ENCODE peak calls at places on chromosomes 2 and 18, in six cellular contexts. Y is HT1080, S is M059J, V is NCI-H460, A is Daoy, R is H7. J is an unnamed sample.

GRCh38 chr2:160721089-160722040 is 227.8 kb upstream of the RBMS1 start:
- DNase-seq in Y (no peak), S (no peak), V (no peak), A (no peak), R (no peak), J (no peak)

GRCh38 chr2:222959358-222959757 is 92.6 kb upstream of the KCNE4 start:
- DNase-seq in Y (peak; percentile 88), S (peak; percentile 97), V (peak; percentile 19), A (peak; percentile 82), R (peak; percentile 46), J (peak; percentile 89)

GRCh38 chr2:238130696-238131628 is 7.5 kb upstream of the KLHL30 start:
- DNase-seq in Y (no peak), S (no peak), V (no peak), A (no peak), R (no peak), J (no peak)

GRCh38 chr18:28036481-28036880 is 140.4 kb downstream of the CDH2 start:
- DNase-seq in Y (no peak), S (no peak), V (no peak), A (no peak), R (no peak), J (no peak)

GRCh38 chr2:20444993-20445910 is 1.6 kb upstream of the RHOB start:
- DNase-seq in Y (no peak), S (no peak), V (no peak), A (no peak), R (no peak), J (no peak)

GRCh38 chr18:7676253-7676873 is 109.2 kb downstream of the PTPRM start:
- DNase-seq in Y (no peak), S (no peak), V (no peak), A (no peak), R (no peak), J (no peak)

GRCh38 chr2:108412995-108413726 is 35.4 kb downstream of the SULT1C4 start:
- DNase-seq in Y (peak; percentile 95), S (peak; percentile 99), V (no peak), A (peak; percentile 94), R (no peak), J (peak; percentile 88)

GRCh38 chr2:216109962-216110614 is 940 bp downstream of the XRCC5 start:
- DNase-seq in Y (peak; percentile 41), S (peak; percentile 47), V (no peak), A (peak; percentile 10), R (no peak), J (no peak)

GRCh38 chr18:36176739-36177138 is 10.6 kb upstream of the MOCOS start:
- DNase-seq in Y (peak; percentile 94), S (peak; percentile 97), V (no peak), A (peak; percentile 84), R (no peak), J (no peak)

GRCh38 chr2:217902281-217903141 is 100.3 kb downstream of the TNS1 start:
- DNase-seq in Y (no peak), S (peak; percentile 49), V (no peak), A (peak; percentile 28), R (no peak), J (peak; percentile 76)

GRCh38 chr2:45911503-45911902 is 260.0 kb downstream of the PRKCE start:
- DNase-seq in Y (no peak), S (no peak), V (no peak), A (no peak), R (no peak), J (no peak)

GRCh38 chr2:67760995-67761394 is 301.8 kb downstream of the C1D start:
- DNase-seq in Y (no peak), S (no peak), V (no peak), A (no peak), R (peak; percentile 5), J (no peak)

GRCh38 chr2:201118957-201119848 is 3.2 kb downstream of the CFLAR start:
- DNase-seq in Y (no peak), S (peak; percentile 80), V (peak; percentile 57), A (peak; percentile 62), R (no peak), J (peak; percentile 49)

GRCh38 chr2:203636896-203637818 is 69.3 kb upstream of the CD28 start:
- DNase-seq in Y (peak; percentile 28), S (peak; percentile 75), V (no peak), A (peak; percentile 6), R (no peak), J (no peak)

GRCh38 chr2:20350105-20350712 is 435 bp downstream of the PUM2 start:
- DNase-seq in Y (peak; percentile 52), S (peak; percentile 31), V (no peak), A (peak; percentile 67), R (peak; percentile 91), J (peak; percentile 32)

GRCh38 chr2:208872591-208872990 is 466.0 kb downstream of the PTH2R start:
- DNase-seq in Y (peak; percentile 59), S (peak; percentile 1), V (peak; percentile 29), A (no peak), R (no peak), J (no peak)

GRCh38 chr18:47754311-47755101 is 176.0 kb downstream of the SMAD2 start:
- DNase-seq in Y (peak; percentile 50), S (peak; percentile 30), V (peak; percentile 34), A (peak; percentile 71), R (peak; percentile 91), J (no peak)

GRCh38 chr2:64267699-64268098 is 123.5 kb upstream of the PELI1 start:
- DNase-seq in Y (peak; percentile 48), S (no peak), V (no peak), A (no peak), R (peak; percentile 15), J (no peak)

GRCh38 chr2:233448565-233448964 is 94.3 kb downstream of the DGKD start:
- DNase-seq in Y (no peak), S (no peak), V (peak; percentile 51), A (no peak), R (no peak), J (no peak)

GRCh38 chr2:190462611-190463010 is 54.5 kb downstream of the MFSD6 start:
- DNase-seq in Y (no peak), S (no peak), V (no peak), A (no peak), R (no peak), J (no peak)

GRCh38 chr2:42359894-42360483 is 1.0 kb downstream of the COX7A2L start:
- DNase-seq in Y (peak; percentile 31), S (no peak), V (no peak), A (peak; percentile 37), R (no peak), J (no peak)

GRCh38 chr2:164739966-164740365 is 101.7 kb downstream of the COBLL1 start:
- DNase-seq in Y (peak; percentile 76), S (peak; percentile 75), V (no peak), A (peak; percentile 31), R (no peak), J (peak; percentile 67)

GRCh38 chr18:43875496-43875895 is 598.2 kb upstream of the SYT4 start:
- DNase-seq in Y (no peak), S (no peak), V (no peak), A (no peak), R (no peak), J (no peak)

GRCh38 chr2:62928015-62928414 is 122.6 kb upstream of the OTX1 start:
- DNase-seq in Y (no peak), S (no peak), V (no peak), A (no peak), R (no peak), J (no peak)

GRCh38 chr2:236848467-236848866 is 237.2 kb upstream of the COPS8 start:
- DNase-seq in Y (no peak), S (no peak), V (no peak), A (no peak), R (no peak), J (no peak)

GRCh38 chr2:30612371-30612770 is 165.3 kb downstream of the LCLAT1 start:
- DNase-seq in Y (no peak), S (no peak), V (no peak), A (no peak), R (no peak), J (no peak)

GRCh38 chr2:224449212-224450147 is 47.6 kb upstream of the FAM124B start:
- DNase-seq in Y (no peak), S (peak; percentile 24), V (peak; percentile 26), A (no peak), R (peak; percentile 37), J (no peak)

GRCh38 chr2:38653715-38654494 is 12.0 kb upstream of the GALM start:
- DNase-seq in Y (no peak), S (peak; percentile 59), V (no peak), A (no peak), R (no peak), J (no peak)

GRCh38 chr2:16948073-16948472 is 282.4 kb upstream of the CYRIA start:
- DNase-seq in Y (no peak), S (no peak), V (no peak), A (no peak), R (no peak), J (no peak)

GRCh38 chr2:25794544-25795276 is 83.6 kb downstream of the ASXL2 start:
- DNase-seq in Y (no peak), S (no peak), V (no peak), A (no peak), R (no peak), J (no peak)

GRCh38 chr2:132391381-132391780 is 25.2 kb upstream of the GPR39 start:
- DNase-seq in Y (no peak), S (no peak), V (no peak), A (no peak), R (no peak), J (no peak)

GRCh38 chr2:12514631-12515437 is 201.9 kb upstream of the TRIB2 start:
- DNase-seq in Y (no peak), S (no peak), V (no peak), A (no peak), R (no peak), J (no peak)

GRCh38 chr2:108385411-108386071 is 7.8 kb downstream of the SULT1C4 start:
- DNase-seq in Y (no peak), S (no peak), V (no peak), A (no peak), R (no peak), J (peak; percentile 95)

GRCh38 chr2:7225848-7226247 is 308.6 kb downstream of the RNF144A start:
- DNase-seq in Y (no peak), S (no peak), V (no peak), A (no peak), R (no peak), J (no peak)

GRCh38 chr2:60806988-60807681 is 51.1 kb downstream of the PAPOLG start:
- DNase-seq in Y (peak; percentile 73), S (peak; percentile 47), V (no peak), A (peak; percentile 86), R (peak; percentile 37), J (no peak)

GRCh38 chr18:3706279-3707097 is 256.5 kb downstream of the TGIF1 start:
- DNase-seq in Y (no peak), S (no peak), V (no peak), A (no peak), R (no peak), J (no peak)

GRCh38 chr2:239579524-239580198 is 178.8 kb upstream of the HDAC4 start:
- DNase-seq in Y (no peak), S (no peak), V (no peak), A (no peak), R (no peak), J (no peak)

GRCh38 chr18:9741821-9742541 is 33.9 kb downstream of the RAB31 start:
- DNase-seq in Y (peak; percentile 68), S (peak; percentile 68), V (peak; percentile 80), A (peak; percentile 80), R (peak; percentile 67), J (peak; percentile 29)